ENCODE peak calls at places on chromosome 18, in four cellular contexts. I is IMR-90, W is trophoblast cell, F is H1. Y is an unnamed sample.
A peak's percentile ranks its signal among the peaks of the same experiment; 100 is the strongest.

GRCh38 chr18:80037300-80037699 is 3.1 kb downstream of the RBFA start:
- DNase-seq in I (no peak), W (no peak), F (no peak), Y (no peak)

GRCh38 chr18:12155996-12156395 is 62.4 kb downstream of the ANKRD62 start:
- DNase-seq in I (no peak), W (peak; percentile 76), F (no peak), Y (no peak)

GRCh38 chr18:62364558-62364957 is 39.4 kb downstream of the TNFRSF11A start:
- DNase-seq in I (no peak), W (no peak), F (no peak), Y (no peak)

GRCh38 chr18:49699303-49699702 is 114.0 kb downstream of the ACAA2 start:
- DNase-seq in I (no peak), W (no peak), F (no peak), Y (no peak)

GRCh38 chr18:50819727-50820378 is at the start of gene MRO:
- DNase-seq in I (peak; percentile 60), W (peak; percentile 54), F (peak; percentile 62), Y (peak; percentile 70)

GRCh38 chr18:47595816-47596501 is 334.5 kb downstream of the SMAD2 start:
- DNase-seq in I (no peak), W (peak; percentile 38), F (no peak), Y (no peak)

GRCh38 chr18:2881490-2882195 is 34.8 kb downstream of the EMILIN2 start:
- DNase-seq in I (peak; percentile 88), W (no peak), F (no peak), Y (no peak)

GRCh38 chr18:25256439-25256838 is 95.5 kb downstream of the ZNF521 start:
- DNase-seq in I (no peak), W (no peak), F (no peak), Y (no peak)

GRCh38 chr18:69230204-69230603 is 170.5 kb upstream of the DOK6 start:
- DNase-seq in I (no peak), W (no peak), F (no peak), Y (no peak)

GRCh38 chr18:57353940-57354461 is 1.6 kb downstream of the ST8SIA3 start:
- DNase-seq in I (peak; percentile 17), W (peak; percentile 23), F (peak; percentile 67), Y (peak; percentile 16)

GRCh38 chr18:53971331-53971730 is 253.1 kb downstream of the MBD2 start:
- DNase-seq in I (no peak), W (no peak), F (no peak), Y (no peak)

GRCh38 chr18:69998523-69998987 is 50.9 kb upstream of the CD226 start:
- DNase-seq in I (no peak), W (no peak), F (no peak), Y (no peak)

GRCh38 chr18:44513233-44513632 is 167.5 kb upstream of the SETBP1 start:
- DNase-seq in I (no peak), W (no peak), F (no peak), Y (no peak)

GRCh38 chr18:52903858-52904257 is 563.9 kb downstream of the DCC start:
- DNase-seq in I (no peak), W (peak; percentile 37), F (no peak), Y (no peak)

GRCh38 chr18:50750546-50750945 is 69.3 kb downstream of the MRO start:
- DNase-seq in I (no peak), W (no peak), F (no peak), Y (no peak)

GRCh38 chr18:36583155-36583745 is 245.6 kb downstream of the TPGS2 start:
- DNase-seq in I (no peak), W (no peak), F (peak; percentile 71), Y (no peak)

GRCh38 chr18:75658330-75658729 is 230.8 kb upstream of the SMIM21 start:
- DNase-seq in I (no peak), W (no peak), F (no peak), Y (no peak)

GRCh38 chr18:22168360-22168921 is 948 bp upstream of the GATA6 start:
- DNase-seq in I (no peak), W (peak; percentile 70), F (no peak), Y (peak; percentile 53)

GRCh38 chr18:48802543-48803428 is 148.0 kb downstream of the SMAD7 start:
- DNase-seq in I (no peak), W (peak; percentile 56), F (no peak), Y (no peak)

GRCh38 chr18:42028232-42028832 is 73.3 kb downstream of the PIK3C3 start:
- DNase-seq in I (peak; percentile 38), W (no peak), F (no peak), Y (peak; percentile 42)

GRCh38 chr18:12308386-12309100 is 502 bp downstream of the TUBB6 start:
- DNase-seq in I (peak; percentile 88), W (peak; percentile 91), F (no peak), Y (peak; percentile 92)

GRCh38 chr18:9835112-9835755 is 50.5 kb upstream of the TXNDC2 start:
- DNase-seq in I (no peak), W (peak; percentile 74), F (peak; percentile 46), Y (no peak)

GRCh38 chr18:452801-453200 is 47.7 kb downstream of the COLEC12 start:
- DNase-seq in I (no peak), W (no peak), F (no peak), Y (no peak)

GRCh38 chr18:78688916-78689315 is 290.7 kb upstream of the SALL3 start:
- DNase-seq in I (no peak), W (no peak), F (no peak), Y (no peak)
- H2BK5ac ChIP-seq in I (no peak overlapping the region), W (no peak overlapping the region), F (no peak overlapping the region), Y (no peak overlapping the region)

GRCh38 chr18:24080861-24081260 is 58.0 kb upstream of the CABYR start:
- DNase-seq in I (no peak), W (no peak), F (no peak), Y (no peak)
- H4K8ac ChIP-seq in I (no peak overlapping the region), W (no peak overlapping the region), F (no peak overlapping the region), Y (no peak overlapping the region)

GRCh38 chr18:34707670-34708069 is 2.4 kb upstream of the DTNA start:
- DNase-seq in I (peak; percentile 92), W (peak; percentile 39), F (no peak), Y (peak; percentile 95)

GRCh38 chr18:34709631-34710429 is at the start of gene DTNA:
- DNase-seq in I (peak; percentile 96), W (no peak), F (no peak), Y (peak; percentile 94)

GRCh38 chr18:34709104-34709503 is 994 bp upstream of the DTNA start:
- DNase-seq in I (peak; percentile 87), W (peak; percentile 25), F (no peak), Y (peak; percentile 95)

GRCh38 chr18:34704823-34705222 is 5.3 kb upstream of the DTNA start:
- DNase-seq in I (no peak), W (no peak), F (no peak), Y (no peak)

GRCh38 chr18:34710430-34711386 is 610 bp downstream of the DTNA start:
- DNase-seq in I (peak; percentile 66), W (no peak), F (no peak), Y (peak; percentile 92)
- H3K4me2 ChIP-seq in I (peak overlapping the region; percentile 84), W (no peak overlapping the region), F (peak overlapping the region; percentile 1), Y (peak overlapping the region; percentile 67)

GRCh38 chr18:74558096-74558495 is 23.8 kb downstream of the CNDP1 start:
- DNase-seq in I (no peak), W (no peak), F (no peak), Y (no peak)

GRCh38 chr18:74551936-74552555 is 17.7 kb downstream of the CNDP1 start:
- DNase-seq in I (peak; percentile 78), W (peak; percentile 83), F (peak; percentile 68), Y (peak; percentile 81)

GRCh38 chr18:74550886-74551285 is 16.6 kb downstream of the CNDP1 start:
- DNase-seq in I (no peak), W (no peak), F (no peak), Y (no peak)

DNA sequence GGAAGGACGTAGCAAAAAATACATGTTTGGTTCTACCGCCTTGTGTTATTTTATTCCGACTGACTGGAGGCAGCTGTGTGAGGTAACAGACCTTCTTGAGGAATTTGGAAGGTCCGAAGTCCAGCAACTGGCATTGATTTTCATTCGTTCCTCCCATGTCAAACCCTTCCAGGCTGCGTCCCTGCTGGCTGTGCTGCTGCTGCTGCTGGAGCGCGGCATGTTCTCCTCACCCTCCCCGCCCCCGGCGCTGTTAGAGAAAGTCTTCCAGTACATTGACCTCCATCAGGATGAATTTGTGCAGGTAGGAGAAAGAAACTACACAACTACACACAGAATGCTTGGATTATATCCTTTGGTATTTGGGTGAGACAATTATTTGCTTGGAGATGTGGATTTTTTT is 21.9 kb downstream of the CNDP1 start:
- DNase-seq in I (no peak), W (no peak), F (no peak), Y (no peak)
- H2BK5ac ChIP-seq in I (no peak overlapping the region), W (no peak overlapping the region), F (no peak overlapping the region), Y (no peak overlapping the region)

GRCh38 chr18:7025194-7025593 is 92.4 kb downstream of the LAMA1 start:
- DNase-seq in I (no peak), W (no peak), F (no peak), Y (no peak)

GRCh38 chr18:7021994-7022840 is 95.4 kb downstream of the LAMA1 start:
- DNase-seq in I (peak; percentile 43), W (peak; percentile 94), F (no peak), Y (peak; percentile 14)

GRCh38 chr18:7017013-7017412 is 100.6 kb downstream of the LAMA1 start:
- DNase-seq in I (no peak), W (no peak), F (no peak), Y (no peak)

GRCh38 chr18:7023581-7023980 is 94.0 kb downstream of the LAMA1 start:
- DNase-seq in I (no peak), W (peak; percentile 56), F (no peak), Y (no peak)

DNA sequence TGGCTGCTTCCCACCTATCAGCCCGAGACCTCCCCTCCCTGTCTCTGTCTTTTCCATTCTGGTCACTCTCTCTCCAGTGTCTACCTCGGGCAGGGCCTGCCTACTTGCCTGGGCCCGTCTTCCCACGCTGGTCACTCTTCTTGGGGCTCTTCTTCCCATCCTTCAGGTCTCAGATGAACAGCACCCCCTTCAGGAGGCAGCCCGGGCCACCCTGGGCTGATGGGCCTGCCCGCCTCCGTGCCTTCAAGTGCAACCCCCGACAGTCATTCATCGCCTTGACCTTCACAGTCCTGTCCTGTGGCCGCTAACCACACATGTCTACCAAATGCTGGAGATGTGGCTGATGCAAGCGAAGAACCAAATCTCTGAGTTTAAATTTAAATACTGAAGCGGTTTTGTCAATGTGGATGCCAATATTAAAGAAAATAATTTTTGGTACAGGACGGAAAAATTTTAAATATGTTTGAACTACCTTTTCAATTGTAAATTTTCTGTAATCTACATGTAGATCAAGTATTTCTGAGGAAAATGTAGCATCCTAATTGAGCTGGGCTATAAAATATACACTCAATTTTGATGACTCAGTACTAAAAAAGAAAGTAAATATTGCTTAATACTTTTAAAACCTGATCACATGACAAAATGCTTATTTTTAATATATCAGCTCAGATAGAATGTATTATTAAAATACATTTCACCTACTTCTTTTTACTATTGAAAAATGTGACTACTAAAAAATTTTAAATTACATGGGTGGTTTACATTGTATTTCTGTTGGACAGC is 96.4 kb downstream of the LAMA1 start:
- DNase-seq in I (no peak), W (no peak), F (no peak), Y (no peak)
- H4K8ac ChIP-seq in I (no peak overlapping the region), W (no peak overlapping the region), F (no peak overlapping the region), Y (no peak overlapping the region)

GRCh38 chr18:3935316-3935715 is 485.3 kb downstream of the TGIF1 start:
- DNase-seq in I (peak; percentile 33), W (no peak), F (no peak), Y (no peak)
- H3K4me2 ChIP-seq in I (no peak overlapping the region), W (no peak overlapping the region), F (no peak overlapping the region), Y (no peak overlapping the region)

GRCh38 chr18:28045176-28045810 is 131.6 kb downstream of the CDH2 start:
- DNase-seq in I (peak; percentile 86), W (no peak), F (no peak), Y (peak; percentile 75)
- H2BK5ac ChIP-seq in I (peak overlapping the region; percentile 12), W (no peak overlapping the region), F (no peak overlapping the region), Y (no peak overlapping the region)